ENCODE peak calls at places on chromosomes 13 and 19, in nine cellular contexts. H, B, P, Y, Q, C, V, O and J are unnamed samples.

GRCh38 chr13:24214528-24214927 is 54.0 kb downstream of the SPATA13 start:
- DNase-seq in H (no peak), B (no peak), P (no peak), Y (no peak), Q (no peak), C (no peak), V (no peak), O (no peak), J (no peak)

GRCh38 chr13:112971288-112971643 is 2.3 kb downstream of the MCF2L start:
- DNase-seq in H (no peak), B (no peak), P (no peak), Y (no peak), Q (peak; percentile 4), C (no peak), V (no peak), O (no peak), J (no peak)

GRCh38 chr13:110480161-110480560 is 81.4 kb downstream of the RAB20 start:
- DNase-seq in H (no peak), B (no peak), P (no peak), Y (no peak), Q (no peak), C (no peak), V (no peak), O (no peak), J (no peak)

GRCh38 chr13:20161275-20161950 is 561 bp upstream of the GJA3 start:
- DNase-seq in H (peak; percentile 38), B (no peak), P (no peak), Y (no peak), Q (no peak), C (no peak), V (no peak), O (no peak), J (no peak)

GRCh38 chr19:40305403-40305802 is 20.3 kb upstream of the AKT2 start:
- DNase-seq in H (peak; percentile 63), B (peak; percentile 56), P (peak; percentile 81), Y (peak; percentile 74), Q (peak; percentile 86), C (peak; percentile 90), V (peak; percentile 75), O (peak; percentile 82), J (peak; percentile 69)

GRCh38 chr19:29945017-29945416 is 3.0 kb downstream of the URI1 start:
- DNase-seq in H (no peak), B (no peak), P (no peak), Y (no peak), Q (no peak), C (no peak), V (no peak), O (no peak), J (no peak)

GRCh38 chr19:3851254-3852176 is 17.3 kb downstream of the ZFR2 start:
- DNase-seq in H (no peak), B (no peak), P (no peak), Y (no peak), Q (no peak), C (no peak), V (no peak), O (peak; percentile 36), J (peak; percentile 34)

GRCh38 chr13:37791699-37792098 is 77.9 kb downstream of the TRPC4 start:
- DNase-seq in H (no peak), B (no peak), P (no peak), Y (no peak), Q (no peak), C (peak; percentile 10), V (no peak), O (peak; percentile 71), J (peak; percentile 75)

GRCh38 chr19:7224205-7224833 is 69.9 kb downstream of the INSR start:
- DNase-seq in H (no peak), B (no peak), P (peak; percentile 72), Y (no peak), Q (no peak), C (peak; percentile 30), V (peak; percentile 73), O (peak; percentile 32), J (peak; percentile 56)

GRCh38 chr13:48840366-48840765 is 135.3 kb upstream of the FNDC3A start:
- DNase-seq in H (no peak), B (no peak), P (no peak), Y (no peak), Q (no peak), C (no peak), V (no peak), O (no peak), J (no peak)

GRCh38 chr19:7775761-7776160 is 12.7 kb downstream of the CLEC4M start:
- DNase-seq in H (no peak), B (no peak), P (no peak), Y (no peak), Q (no peak), C (no peak), V (no peak), O (no peak), J (no peak)

GRCh38 chr19:58558066-58558622 is at the start of gene UBE2M:
- DNase-seq in H (peak; percentile 41), B (peak; percentile 58), P (peak; percentile 72), Y (no peak), Q (peak; percentile 84), C (no peak), V (peak; percentile 68), O (peak; percentile 51), J (no peak)

GRCh38 chr19:6739884-6740588 is 556 bp downstream of the TRIP10 start:
- DNase-seq in H (no peak), B (peak; percentile 57), P (peak; percentile 58), Y (no peak), Q (peak; percentile 91), C (no peak), V (no peak), O (no peak), J (no peak)

GRCh38 chr13:106103779-106104178 is 431.7 kb downstream of the EFNB2 start:
- DNase-seq in H (no peak), B (no peak), P (no peak), Y (no peak), Q (no peak), C (no peak), V (no peak), O (peak; percentile 93), J (no peak)

GRCh38 chr13:20431687-20432384 is 93.8 kb downstream of the CRYL1 start:
- DNase-seq in H (no peak), B (no peak), P (no peak), Y (no peak), Q (no peak), C (no peak), V (no peak), O (no peak), J (no peak)

GRCh38 chr13:94249512-94249911 is 230.0 kb downstream of the DCT start:
- DNase-seq in H (no peak), B (no peak), P (no peak), Y (peak; percentile 20), Q (no peak), C (peak; percentile 88), V (no peak), O (peak; percentile 94), J (peak; percentile 20)

GRCh38 chr19:13212759-13213330 is 62.6 kb downstream of the IER2 start:
- DNase-seq in H (peak; percentile 67), B (peak; percentile 50), P (peak; percentile 39), Y (no peak), Q (peak; percentile 71), C (peak; percentile 43), V (peak; percentile 54), O (peak; percentile 28), J (peak; percentile 79)

GRCh38 chr13:28557725-28558124 is 62.8 kb upstream of the FLT1 start:
- DNase-seq in H (no peak), B (no peak), P (no peak), Y (no peak), Q (no peak), C (no peak), V (no peak), O (peak; percentile 51), J (no peak)

GRCh38 chr13:28558567-28558966 is 63.6 kb upstream of the FLT1 start:
- DNase-seq in H (no peak), B (peak; percentile 24), P (no peak), Y (no peak), Q (no peak), C (no peak), V (no peak), O (peak; percentile 49), J (no peak)

GRCh38 chr13:28559636-28560259 is 64.8 kb upstream of the FLT1 start:
- DNase-seq in H (no peak), B (no peak), P (no peak), Y (no peak), Q (no peak), C (no peak), V (no peak), O (no peak), J (no peak)

GRCh38 chr13:28560612-28561011 is 65.7 kb upstream of the FLT1 start:
- DNase-seq in H (no peak), B (no peak), P (no peak), Y (no peak), Q (no peak), C (no peak), V (no peak), O (no peak), J (no peak)

GRCh38 chr13:28558126-28558525 is 63.2 kb upstream of the FLT1 start:
- DNase-seq in H (no peak), B (no peak), P (no peak), Y (no peak), Q (no peak), C (peak; percentile 97), V (no peak), O (peak; percentile 94), J (no peak)
- H3K4me3 ChIP-seq in H (no peak overlapping the region), B (no peak overlapping the region), P (no peak overlapping the region), Y (no peak overlapping the region), Q (no peak overlapping the region), C (no peak overlapping the region), V (no peak overlapping the region), O (no peak overlapping the region), J (no peak overlapping the region)

DNA sequence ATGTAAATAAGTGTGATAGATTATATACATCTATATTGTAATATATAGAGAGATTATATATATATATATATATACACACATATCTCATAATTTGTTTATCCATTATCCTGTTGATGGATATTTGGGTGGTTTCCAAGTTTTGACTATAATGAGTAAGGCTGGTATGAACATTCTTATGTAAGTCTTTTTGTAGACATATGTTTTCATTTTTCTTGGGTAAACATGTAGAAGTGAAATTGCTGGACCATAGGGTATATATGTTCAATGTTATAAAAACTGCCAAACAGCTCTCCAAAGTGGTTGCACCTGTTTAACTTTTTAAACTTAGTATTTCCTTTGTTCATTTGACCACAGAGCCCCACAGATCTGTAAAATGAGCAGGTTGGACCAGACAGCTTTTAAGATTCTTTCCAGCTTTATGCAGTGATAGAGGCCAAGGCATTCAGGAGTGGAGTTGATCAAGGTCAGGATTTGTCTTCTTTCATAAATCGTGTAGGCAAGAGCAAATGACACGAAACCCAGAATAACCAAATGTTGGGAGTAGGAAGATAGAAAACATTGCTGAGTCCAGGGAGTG is 21.7 kb upstream of the KATNAL1 start:
- DNase-seq in H (no peak), B (no peak), P (no peak), Y (no peak), Q (no peak), C (no peak), V (no peak), O (no peak), J (no peak)
- H3K36me3 ChIP-seq in H (no peaks in the 10 kb centered on the region), B (no peaks in the 10 kb centered on the region), P (no peaks in the 10 kb centered on the region), Y (no peaks in the 10 kb centered on the region), Q (no peaks in the 10 kb centered on the region), C (no peaks in the 10 kb centered on the region), V (no peaks in the 10 kb centered on the region), O (no peaks in the 10 kb centered on the region), J (no peaks in the 10 kb centered on the region)

GRCh38 chr19:53177986-53178385 is 15.2 kb downstream of the ZNF665 start:
- DNase-seq in H (no peak), B (no peak), P (no peak), Y (no peak), Q (no peak), C (no peak), V (no peak), O (no peak), J (no peak)
- H3K9me3 ChIP-seq in H (peaks cover 11% of the 10 kb centered on the region), B (no peaks in the 10 kb centered on the region), P (no peaks in the 10 kb centered on the region), Y (peaks cover 37% of the 10 kb centered on the region), Q (no peaks in the 10 kb centered on the region), C (peaks cover 20% of the 10 kb centered on the region), V (no peaks in the 10 kb centered on the region), O (no peaks in the 10 kb centered on the region), J (peaks cover 4% of the 10 kb centered on the region)

GRCh38 chr19:57190301-57190700 is 999 bp upstream of the ZNF264 start:
- DNase-seq in H (no peak), B (no peak), P (no peak), Y (no peak), Q (no peak), C (no peak), V (no peak), O (no peak), J (no peak)
- H3K4me3 ChIP-seq in H (peak overlapping the region; percentile 84), B (no peak overlapping the region), P (no peak overlapping the region), Y (no peak overlapping the region), Q (no peak overlapping the region), C (no peak overlapping the region), V (no peak overlapping the region), O (no peak overlapping the region), J (no peak overlapping the region)